ENCODE peak calls at places on chromosomes 6 and 20, in nine cellular contexts. P is AML-193, X is G401, C is A549, Y is COLO829, O is left ventricle myocardium inferior, B is NCI-H1092 treated with DMSO at 0.1 percent for 48 hours, N is fibroblast of lung, T is IMR-90. V is an unnamed sample.

GRCh38 chr20:56607061-56607704 is 21.9 kb upstream of the TFAP2C start:
- DNase-seq in P (no peak), X (no peak), C (no peak), Y (no peak), O (no peak), B (no peak), N (no peak), T (no peak), V (no peak)

GRCh38 chr6:692858-693736 is at the start of gene EXOC2:
- DNase-seq in P (peak; percentile 86), X (peak; percentile 86), C (peak; percentile 80), Y (peak; percentile 69), O (peak; percentile 86), B (peak; percentile 35), N (peak; percentile 84), T (peak; percentile 74), V (peak; percentile 90)

GRCh38 chr20:64245746-64246595 is 9.6 kb upstream of the PCMTD2 start:
- DNase-seq in P (no peak), X (no peak), C (no peak), Y (no peak), O (no peak), B (no peak), N (no peak), T (no peak), V (no peak)

GRCh38 chr20:63821824-63822223 is 9.2 kb downstream of the ZBTB46 start:
- DNase-seq in P (no peak), X (no peak), C (no peak), Y (no peak), O (no peak), B (no peak), N (no peak), T (no peak), V (no peak)

GRCh38 chr6:38499697-38500096 is 140.0 kb downstream of the BTBD9 start:
- DNase-seq in P (no peak), X (no peak), C (no peak), Y (no peak), O (no peak), B (no peak), N (peak; percentile 41), T (no peak), V (no peak)

GRCh38 chr6:109896333-109896732 is 81.8 kb upstream of the GPR6 start:
- DNase-seq in P (no peak), X (no peak), C (no peak), Y (no peak), O (no peak), B (no peak), N (peak; percentile 74), T (peak; percentile 5), V (no peak)

GRCh38 chr20:57896563-57896962 is 186.7 kb upstream of the PMEPA1 start:
- DNase-seq in P (no peak), X (no peak), C (no peak), Y (no peak), O (no peak), B (no peak), N (no peak), T (no peak), V (no peak)

GRCh38 chr6:43171284-43172126 is 436 bp downstream of the SRF start:
- DNase-seq in P (no peak), X (no peak), C (no peak), Y (no peak), O (no peak), B (peak; percentile 49), N (no peak), T (no peak), V (peak; percentile 35)

GRCh38 chr6:70221025-70221714 is 81.7 kb downstream of the COL9A1 start:
- DNase-seq in P (peak; percentile 31), X (peak; percentile 41), C (peak; percentile 12), Y (peak; percentile 18), O (no peak), B (peak; percentile 8), N (peak; percentile 14), T (peak; percentile 20), V (peak; percentile 7)

V was measured in activated CD8-positive, alpha-beta T cell treated with anti-CD3 and anti-CD28 coated beads for 36 hours.